ENCODE peak calls at places on chromosome 2, in eight cellular contexts. P, B, F, K, W, D, S and O are unnamed samples.

GRCh38 chr2:74530239-74531161 is 767 bp downstream of the HTRA2 start:
- DNase-seq in F (peak), W (peak), B (peak), K (peak), P (peak), D (peak), S (peak), O (peak)

GRCh38 chr2:1713156-1713838 is 31.0 kb downstream of the PXDN start:
- DNase-seq in B (no peak), K (no peak), F (no peak), D (no peak), W (no peak), P (no peak), S (no peak), O (no peak)

GRCh38 chr2:96092896-96093295 is 23.5 kb downstream of the ADRA2B start:
- DNase-seq in B (no peak), P (peak), W (no peak), F (no peak), K (no peak), D (no peak), S (no peak), O (no peak)

GRCh38 chr2:231362785-231363184 is 32.7 kb upstream of the B3GNT7 start:
- DNase-seq in P (no peak), S (no peak), F (no peak), B (no peak), W (peak), D (no peak), K (no peak), O (no peak)

GRCh38 chr2:181371782-181372292 is 85.3 kb upstream of the ITGA4 start:
- DNase-seq in S (peak), B (no peak), W (no peak), P (peak), F (no peak), K (no peak), D (no peak), O (peak)

GRCh38 chr2:127078691-127079270 is 28.2 kb downstream of the BIN1 start:
- DNase-seq in W (no peak), S (no peak), D (no peak), F (no peak), B (no peak), K (no peak), P (no peak), O (no peak)

GRCh38 chr2:37627715-37628114 is 43.7 kb downstream of the CDC42EP3 start:
- DNase-seq in F (no peak), S (peak), K (no peak), P (no peak), B (no peak), W (no peak), D (no peak), O (peak)

GRCh38 chr2:241632478-241633325 is 4.3 kb downstream of the THAP4 start:
- DNase-seq in S (no peak), B (no peak), W (no peak), D (no peak), K (no peak), F (no peak), P (no peak), O (no peak)

GRCh38 chr2:232321817-232322559 is 56.6 kb upstream of the ALPP start:
- DNase-seq in P (no peak), F (no peak), K (no peak), W (no peak), D (no peak), B (no peak), S (no peak), O (no peak)

GRCh38 chr2:199119796-199120195 is 337.9 kb downstream of the SATB2 start:
- DNase-seq in F (no peak), P (peak), D (no peak), W (no peak), B (no peak), S (no peak), K (no peak), O (peak)

GRCh38 chr2:197273485-197273884 is 37.1 kb downstream of the ANKRD44 start:
- DNase-seq in S (no peak), K (no peak), P (no peak), B (no peak), W (no peak), D (no peak), F (no peak), O (no peak)

GRCh38 chr2:95351080-95351915 is 51.2 kb upstream of the FAHD2A start:
- DNase-seq in F (no peak), W (no peak), D (no peak), P (no peak), B (no peak), S (no peak), K (no peak), O (no peak)

GRCh38 chr2:16746833-16747232 is 81.2 kb upstream of the CYRIA start:
- DNase-seq in F (no peak), W (no peak), S (no peak), B (no peak), K (no peak), P (no peak), D (no peak), O (no peak)

GRCh38 chr2:214529514-214529913 is 118.7 kb downstream of the VWC2L start:
- DNase-seq in B (no peak), D (no peak), F (no peak), W (no peak), P (no peak), K (no peak), S (no peak), O (no peak)

GRCh38 chr2:238864207-238865014 is 16.5 kb downstream of the TWIST2 start:
- DNase-seq in W (peak), D (no peak), B (peak), F (peak), P (peak), S (peak), K (peak), O (peak)

GRCh38 chr2:234374671-234375245 is 122.1 kb downstream of the ARL4C start:
- DNase-seq in P (no peak), B (no peak), D (no peak), K (no peak), S (no peak), F (no peak), W (no peak), O (no peak)

GRCh38 chr2:128444816-128445532 is 126.3 kb upstream of the HS6ST1 start:
- DNase-seq in D (no peak), W (no peak), B (no peak), F (peak), S (no peak), K (no peak), P (no peak), O (no peak)

GRCh38 chr2:127479219-127479825 is 47.0 kb downstream of the IWS1 start:
- DNase-seq in B (peak), K (no peak), F (peak), S (peak), W (peak), D (peak), P (peak), O (peak)

GRCh38 chr2:6077585-6077984 is 385.4 kb downstream of the SOX11 start:
- DNase-seq in S (no peak), K (no peak), F (no peak), B (no peak), W (no peak), P (no peak), D (no peak), O (no peak)

GRCh38 chr2:54979645-54980044 is 70.6 kb downstream of the RTN4 start:
- DNase-seq in B (no peak), K (no peak), D (no peak), P (no peak), F (no peak), S (no peak), W (no peak), O (peak)

GRCh38 chr2:119491776-119492525 is 32.3 kb downstream of the SCTR start:
- DNase-seq in W (no peak), B (peak), S (peak), F (peak), P (peak), K (no peak), D (no peak), O (peak)

GRCh38 chr2:81523344-81523743 is 1218.8 kb upstream of the LRRTM1 start:
- DNase-seq in F (no peak), W (no peak), P (no peak), K (no peak), D (no peak), S (no peak), B (no peak), O (no peak)

GRCh38 chr2:228658998-228659397 is 477.5 kb upstream of the SPHKAP start:
- DNase-seq in S (peak), F (peak), D (no peak), W (no peak), K (no peak), B (no peak), P (peak), O (peak)

GRCh38 chr2:220194630-220195029 is 567.2 kb downstream of the SLC4A3 start:
- DNase-seq in B (no peak), W (no peak), S (peak), P (no peak), D (no peak), K (no peak), F (peak), O (no peak)

GRCh38 chr2:216104691-216105090 is 4.5 kb upstream of the XRCC5 start:
- DNase-seq in F (no peak), W (no peak), S (no peak), B (no peak), K (no peak), P (no peak), D (no peak), O (no peak)

GRCh38 chr2:223613017-223613950 is 11.1 kb upstream of the SCG2 start:
- DNase-seq in F (peak), K (no peak), P (peak), B (peak), D (no peak), W (peak), S (peak), O (peak)

GRCh38 chr2:135585586-135585985 is 54.3 kb downstream of the R3HDM1 start:
- DNase-seq in F (peak), P (no peak), D (no peak), K (no peak), W (peak), S (no peak), B (no peak), O (peak)

GRCh38 chr2:70790079-70790963 is at the start of gene FIGLA:
- DNase-seq in F (peak), W (no peak), K (no peak), P (peak), S (no peak), D (no peak), B (no peak), O (no peak)

GRCh38 chr2:42118759-42119569 is 50.2 kb upstream of the EML4 start:
- DNase-seq in W (no peak), F (peak), P (no peak), S (no peak), K (no peak), D (no peak), B (no peak), O (no peak)

GRCh38 chr2:216279459-216279858 is 92.8 kb downstream of the MARCHF4 start:
- DNase-seq in S (no peak), F (no peak), P (peak), B (no peak), D (no peak), W (no peak), K (no peak), O (peak)

GRCh38 chr2:224520064-224520463 is 65.1 kb downstream of the CUL3 start:
- DNase-seq in K (no peak), S (peak), W (peak), D (no peak), F (peak), P (peak), B (no peak), O (peak)

GRCh38 chr2:119702918-119703401 is 24.0 kb downstream of the TMEM177 start:
- DNase-seq in W (peak), F (peak), P (peak), S (peak), D (peak), K (peak), B (peak), O (peak)

GRCh38 chr2:149307014-149307413 is 23.4 kb upstream of the LYPD6 start:
- DNase-seq in F (no peak), B (no peak), P (no peak), W (no peak), S (no peak), K (no peak), D (no peak), O (no peak)

GRCh38 chr2:219454217-219454616 is 19.6 kb downstream of the SPEG start:
- DNase-seq in S (peak), D (no peak), W (no peak), F (no peak), K (no peak), P (no peak), B (peak), O (no peak)

GRCh38 chr2:158953926-158954763 is 14.3 kb upstream of the TANC1 start:
- DNase-seq in F (peak), K (peak), P (peak), W (peak), B (peak), S (peak), D (peak), O (peak)

GRCh38 chr2:174176898-174177297 is 71.4 kb downstream of the OLA1 start:
- DNase-seq in P (no peak), K (no peak), D (no peak), W (no peak), F (peak), B (peak), S (peak), O (peak)

GRCh38 chr2:239165206-239165831 is 235.5 kb downstream of the HDAC4 start:
- DNase-seq in B (no peak), W (no peak), S (no peak), F (no peak), P (no peak), D (no peak), K (no peak), O (no peak)